ENCODE peak calls at places on chromosome 2, in five cellular contexts. M is uterus, T is thoracic aorta, V is Peyer's patch, S is upper lobe of right lung. E is an unnamed sample. For H3K9me3, the result is how much of the 10 kb centered on the place peaks cover.

GRCh38 chr2:70461414-70461813 is 92.2 kb downstream of the TGFA start:
- DNase-seq in V (no peak), M (no peak), T (no peak), S (no peak), E (no peak)

GRCh38 chr2:172083725-172084483 is 1.4 kb upstream of the DLX1 start:
- DNase-seq in T (no peak), V (no peak), S (no peak), M (no peak), E (no peak)

GRCh38 chr2:190717306-190717705 is 68.4 kb downstream of the NAB1 start:
- DNase-seq in S (no peak), V (no peak), M (no peak), T (no peak), E (no peak)

GRCh38 chr2:62297642-62298010 is 101.7 kb downstream of the B3GNT2 start:
- DNase-seq in S (no peak), V (no peak), T (no peak), M (no peak), E (no peak)

GRCh38 chr2:64408031-64408430 is 45.9 kb upstream of the LGALSL start:
- DNase-seq in M (no peak), S (no peak), T (no peak), V (no peak), E (no peak)

GRCh38 chr2:186879312-186879711 is 30.3 kb upstream of the ZSWIM2 start:
- DNase-seq in T (no peak), S (no peak), M (no peak), V (no peak), E (no peak)

GRCh38 chr2:9983413-9984216 is 32.1 kb downstream of the GRHL1 start:
- DNase-seq in M (no peak), V (no peak), T (no peak), S (no peak), E (no peak)

GRCh38 chr2:172012688-172013358 is 13.1 kb downstream of the METAP1D start:
- DNase-seq in V (no peak), M (no peak), S (no peak), T (no peak), E (no peak)

GRCh38 chr2:240465765-240466578 is 30.5 kb downstream of the GPC1 start:
- DNase-seq in M (peak), V (no peak), T (peak), S (no peak), E (no peak)

GRCh38 chr2:226451486-226451885 is 348.1 kb downstream of the IRS1 start:
- DNase-seq in M (no peak), T (no peak), S (no peak), V (no peak), E (no peak)

GRCh38 chr2:96533292-96534073 is 3.1 kb upstream of the ARID5A start:
- DNase-seq in T (peak), M (peak), S (peak), V (peak), E (no peak)

GRCh38 chr2:1406434-1406833 is 6.8 kb upstream of the TPO start:
- DNase-seq in T (no peak), M (no peak), V (no peak), S (no peak), E (no peak)

GRCh38 chr2:102661846-102662245 is 42.5 kb downstream of the SLC9A2 start:
- DNase-seq in S (no peak), M (no peak), T (no peak), V (no peak), E (no peak)

GRCh38 chr2:216340280-216340631 is 32.0 kb downstream of the MARCHF4 start:
- DNase-seq in T (no peak), S (no peak), M (no peak), V (no peak), E (no peak)

GRCh38 chr2:216279459-216279858 is 92.8 kb downstream of the MARCHF4 start:
- DNase-seq in V (no peak), S (no peak), T (no peak), M (peak), E (no peak)

GRCh38 chr2:38146917-38147307 is 71.0 kb upstream of the CYP1B1 start:
- DNase-seq in T (peak), S (no peak), V (no peak), M (peak), E (no peak)

GRCh38 chr2:132772344-132772743 is 102.3 kb upstream of the LYPD1 start:
- DNase-seq in T (no peak), S (no peak), V (no peak), M (no peak), E (no peak)

GRCh38 chr2:238898534-238899281 is 50.8 kb downstream of the TWIST2 start:
- DNase-seq in V (no peak), T (no peak), S (no peak), M (no peak), E (no peak)

GRCh38 chr2:237875234-237876055 is 16.0 kb downstream of the RAMP1 start:
- DNase-seq in M (peak), V (peak), T (no peak), S (peak), E (no peak)

GRCh38 chr2:189763908-189764661 is 1.5 kb upstream of the OSGEPL1 start:
- DNase-seq in S (no peak), M (no peak), T (no peak), V (no peak), E (no peak)

GRCh38 chr2:241854342-241855244 is 4.1 kb downstream of the PDCD1 start:
- DNase-seq in S (peak), M (peak), T (no peak), V (peak), E (no peak)

GRCh38 chr2:25960920-25961319 is 21.4 kb downstream of the KIF3C start:
- DNase-seq in T (no peak), V (no peak), S (no peak), M (no peak), E (no peak)

GRCh38 chr2:1664698-1665097 is 79.6 kb downstream of the PXDN start:
- DNase-seq in S (no peak), T (no peak), V (no peak), M (no peak), E (no peak)

GRCh38 chr2:31467426-31467825 is 52.9 kb upstream of the XDH start:
- DNase-seq in V (no peak), S (no peak), T (no peak), M (no peak), E (no peak)

GRCh38 chr2:230719340-230719739 is 6.7 kb downstream of the CAB39 start:
- DNase-seq in M (no peak), S (no peak), T (no peak), V (no peak), E (no peak)

GRCh38 chr2:56337342-56337741 is 153.6 kb downstream of the CCDC85A start:
- DNase-seq in S (no peak), T (no peak), V (no peak), M (no peak), E (no peak)

GRCh38 chr2:218645126-218645525 is 14.3 kb downstream of the ZNF142 start:
- DNase-seq in T (no peak), S (no peak), V (no peak), M (no peak), E (no peak)

GRCh38 chr2:69083126-69083733 is 70.3 kb downstream of the ANTXR1 start:
- DNase-seq in V (no peak), S (no peak), T (no peak), M (no peak), E (no peak)

GRCh38 chr2:43027103-43027482 is 199.3 kb downstream of the ZFP36L2 start:
- DNase-seq in M (no peak), T (no peak), S (no peak), V (peak), E (no peak)

GRCh38 chr2:173059941-173060575 is 15.6 kb upstream of the MAP3K20 start:
- DNase-seq in S (no peak), M (no peak), V (no peak), T (no peak), E (no peak)

GRCh38 chr2:179049546-179050311 is at the start of gene CCDC141:
- DNase-seq in T (no peak), S (no peak), V (peak), M (no peak), E (no peak)

GRCh38 chr2:72919414-72920316 is 2.3 kb downstream of the EMX1 start:
- DNase-seq in M (no peak), S (no peak), T (no peak), V (peak), E (no peak)

GRCh38 chr2:229090231-229090630 is 180.9 kb downstream of the PID1 start:
- DNase-seq in M (no peak), V (peak), S (no peak), T (no peak), E (no peak)

GRCh38 chr2:49860170-49860569 is 705.9 kb upstream of the FSHR start:
- DNase-seq in V (no peak), T (no peak), M (no peak), S (no peak), E (no peak)

GRCh38 chr2:85996591-85996990 is 107.8 kb upstream of the ST3GAL5 start:
- DNase-seq in M (no peak), S (no peak), V (peak), T (no peak), E (no peak)

GRCh38 chr2:69582582-69583176 is 60.9 kb downstream of the AAK1 start:
- DNase-seq in T (no peak), V (no peak), M (no peak), S (no peak), E (no peak)

DNA sequence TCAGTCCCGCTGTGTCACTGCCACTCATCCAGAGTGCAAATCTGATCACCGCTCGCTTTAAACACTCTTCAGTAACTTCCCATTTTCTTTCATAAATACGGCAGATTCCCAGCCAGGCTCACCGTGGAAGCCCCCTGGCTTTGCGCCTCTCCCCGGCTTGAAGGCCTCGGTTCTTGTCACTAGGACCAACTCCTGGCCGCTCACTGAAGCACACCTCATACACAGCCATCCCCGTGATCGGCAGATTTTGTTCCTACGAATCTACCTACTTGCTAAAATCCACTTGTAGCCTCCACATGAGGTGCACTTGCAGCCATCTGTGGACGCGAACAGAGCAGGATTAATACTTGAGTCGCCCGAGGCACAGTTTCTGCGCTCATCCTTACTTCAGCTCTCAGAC is 462.4 kb upstream of the MYT1L start:
- DNase-seq in T (no peak), S (no peak), V (no peak), M (no peak), E (no peak)
- H3K9me3 ChIP-seq in T (under half), S (under half), V (under half), M (under half), E (under half)

GRCh38 chr2:80968450-80968849 is 663.9 kb upstream of the LRRTM1 start:
- DNase-seq in S (no peak), T (no peak), M (no peak), V (no peak), E (no peak)
- H3K9me3 ChIP-seq in S (under half), T (under half), M (under half), V (under half), E (under half)

DNA sequence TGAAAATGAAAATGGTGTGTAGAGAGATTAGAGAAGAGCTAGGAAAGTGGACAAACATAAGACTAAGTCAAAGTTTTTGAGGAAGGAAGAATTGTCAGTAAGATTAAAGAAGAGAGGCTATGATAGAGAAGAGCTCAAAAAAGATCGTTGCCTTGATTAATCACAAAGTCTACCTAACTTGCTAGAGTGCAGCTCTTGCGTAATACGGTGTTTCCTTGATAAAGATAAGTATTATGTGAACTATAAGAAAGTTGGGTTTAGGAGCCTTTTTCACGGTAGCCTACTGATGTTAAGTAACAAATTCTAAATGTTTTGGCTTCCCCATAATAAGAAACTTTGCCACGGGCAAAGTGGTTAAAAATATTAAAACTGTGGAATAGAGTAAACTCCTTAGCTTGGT is 226.4 kb upstream of the NRXN1 start:
- DNase-seq in V (no peak), S (no peak), T (no peak), M (no peak), E (no peak)
- H3K9me3 ChIP-seq in V (under half), S (under half), T (under half), M (under half), E (under half)

GRCh38 chr2:83695037-83695436 is 764.0 kb downstream of the SUCLG1 start:
- DNase-seq in M (no peak), S (no peak), V (no peak), T (no peak), E (no peak)

GRCh38 chr2:83695530-83695929 is 763.5 kb downstream of the SUCLG1 start:
- DNase-seq in V (no peak), S (no peak), M (no peak), T (no peak), E (no peak)

GRCh38 chr2:83696838-83697237 is 762.2 kb downstream of the SUCLG1 start:
- DNase-seq in V (no peak), M (no peak), S (no peak), T (no peak), E (no peak)
- H3K9me3 ChIP-seq in V (under half), M (under half), S (under half), T (under half), E (under half)

DNA sequence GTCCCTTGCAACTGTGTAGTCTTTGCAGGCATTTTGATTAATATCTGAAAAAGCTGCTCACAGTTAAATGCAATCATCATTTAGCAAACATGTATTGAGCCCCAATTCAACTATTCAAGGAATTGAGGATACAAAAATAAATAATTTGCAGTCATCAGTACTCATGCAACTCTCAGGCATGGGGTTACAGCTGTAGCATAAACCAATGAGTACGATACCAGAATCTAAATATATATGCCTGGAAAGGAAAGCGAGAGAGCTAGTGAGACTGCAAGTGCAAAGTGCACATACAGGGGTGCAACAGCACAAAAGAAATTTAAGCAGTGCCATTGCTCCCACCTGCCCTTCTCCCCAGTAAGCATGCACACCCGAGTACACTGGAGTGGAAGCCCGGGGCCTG is 216.4 kb downstream of the AFF3 start:
- DNase-seq in T (no peak), S (no peak), V (no peak), M (no peak), E (no peak)
- H3K9me3 ChIP-seq in T (under half), S (under half), V (under half), M (under half), E (under half)

GRCh38 chr2:4995466-4995865 is 696.7 kb upstream of the SOX11 start:
- DNase-seq in V (no peak), T (no peak), S (no peak), M (no peak), E (no peak)

DNA sequence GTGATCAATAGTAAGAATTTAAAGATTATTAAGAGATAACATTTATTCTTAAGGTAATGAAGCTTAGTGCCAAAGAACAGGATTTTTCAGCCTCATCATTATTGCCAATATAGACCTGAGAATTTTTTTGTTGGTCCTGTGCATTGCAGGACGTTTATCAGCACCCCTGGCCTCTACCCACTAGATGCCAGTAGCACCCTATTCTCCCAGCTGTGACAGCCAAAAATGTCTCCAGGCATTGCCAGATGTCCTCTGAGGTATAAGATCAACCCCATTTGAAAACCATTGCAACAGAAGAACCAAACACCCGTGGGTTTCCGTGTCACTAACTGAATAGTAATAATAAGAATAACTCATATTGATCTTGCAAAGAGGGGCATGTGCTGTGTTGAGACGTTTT is 700.0 kb upstream of the SOX11 start:
- DNase-seq in M (no peak), V (no peak), S (no peak), T (no peak), E (no peak)
- H3K9me3 ChIP-seq in M (under half), V (under half), S (under half), T (under half), E (under half)

E was measured in T-helper 17 cell.